ENCODE peak calls at places on chromosome 5, in eight cellular contexts. U is globus pallidus; Z is activated CD8-positive, alpha-beta memory T cell treated with anti-CD3 and anti-CD28 coated beads for 1 hour; M is fibroblast of gingiva; G is T-cell; J is stromal cell of bone marrow; Q is SW480; L is stimulated activated CD4-positive, alpha-beta T cell treated with anti-CD3 and anti-CD28 coated beads, Interleukin-4, amount 100 ng/mL, for 4 hours. T is an unnamed sample.
A peak's percentile ranks its signal among the peaks of the same experiment; 100 is the strongest.

GRCh38 chr5:179051784-179052183 is 8.4 kb upstream of the ZNF354C start:
- DNase-seq in U (no peak), G (no peak), M (no peak), Z (no peak), L (no peak), J (no peak), Q (no peak), T (no peak)

GRCh38 chr5:177429248-177430045 is 3.0 kb downstream of the GRK6 start:
- DNase-seq in M (no peak), Q (peak; percentile 57), Z (peak; percentile 64), U (no peak), L (peak; percentile 80), J (no peak), G (peak; percentile 88), T (peak; percentile 79)

GRCh38 chr5:121668635-121669034 is 183.0 kb upstream of the FTMT start:
- DNase-seq in Q (peak; percentile 9), L (no peak), J (peak; percentile 6), G (no peak), Z (no peak), M (no peak), U (no peak), T (no peak)

GRCh38 chr5:172007795-172008465 is 1.5 kb upstream of the FBXW11 start:
- DNase-seq in M (no peak), J (no peak), Z (no peak), Q (no peak), L (no peak), G (no peak), U (no peak), T (no peak)

GRCh38 chr5:104952876-104953275 is 1390.3 kb upstream of the NUDT12 start:
- DNase-seq in U (no peak), Q (no peak), L (no peak), J (no peak), M (no peak), G (no peak), Z (no peak), T (no peak)

GRCh38 chr5:132090107-132090506 is 16.5 kb downstream of the CSF2 start:
- DNase-seq in Q (peak; percentile 95), Z (no peak), U (no peak), G (no peak), J (no peak), L (no peak), M (peak; percentile 85), T (no peak)

GRCh38 chr5:112616812-112617547 is 120.7 kb upstream of the APC start:
- DNase-seq in M (no peak), G (no peak), Q (no peak), L (no peak), J (no peak), Z (no peak), U (no peak), T (no peak)

GRCh38 chr5:9059920-9060691 is 485.8 kb downstream of the SEMA5A start:
- DNase-seq in G (no peak), Z (no peak), J (peak; percentile 89), U (no peak), L (no peak), Q (no peak), M (peak; percentile 85), T (no peak)

GRCh38 chr5:64758916-64759315 is 9.6 kb downstream of the SREK1IP1 start:
- DNase-seq in J (no peak), L (no peak), G (no peak), Z (no peak), M (no peak), Q (no peak), U (no peak), T (no peak)

GRCh38 chr5:143143973-143144372 is 259.5 kb downstream of the NR3C1 start:
- DNase-seq in G (no peak), J (no peak), Z (no peak), L (no peak), M (no peak), Q (no peak), U (no peak), T (no peak)

GRCh38 chr5:55601209-55601618 is 66.5 kb upstream of the PLPP1 start:
- DNase-seq in J (peak; percentile 81), G (no peak), M (peak; percentile 99), L (no peak), Q (peak; percentile 80), Z (no peak), U (peak; percentile 91), T (no peak)

GRCh38 chr5:88518131-88519016 is 249.7 kb upstream of the TMEM161B start:
- DNase-seq in U (no peak), Z (no peak), G (no peak), J (no peak), M (no peak), L (no peak), Q (peak; percentile 78), T (no peak)

GRCh38 chr5:36384845-36385244 is 83.1 kb upstream of the RANBP3L start:
- DNase-seq in Z (no peak), M (no peak), L (no peak), U (no peak), J (no peak), G (no peak), Q (no peak), T (no peak)

GRCh38 chr5:96048763-96049162 is 87.1 kb upstream of the ELL2 start:
- DNase-seq in G (no peak), J (no peak), L (no peak), Z (no peak), U (no peak), M (no peak), Q (no peak), T (no peak)

GRCh38 chr5:133287500-133287899 is 235.7 kb downstream of the HSPA4 start:
- DNase-seq in G (peak; percentile 17), Z (peak; percentile 12), J (no peak), U (peak; percentile 62), L (peak; percentile 9), M (peak; percentile 12), Q (peak; percentile 56), T (peak; percentile 12)

GRCh38 chr5:140243855-140244254 is 59.0 kb downstream of the PFDN1 start:
- DNase-seq in Z (no peak), J (no peak), G (no peak), M (no peak), U (no peak), Q (no peak), L (no peak), T (no peak)

GRCh38 chr5:102759289-102759688 is 4.2 kb downstream of the PAM start:
- DNase-seq in G (no peak), M (no peak), J (no peak), L (no peak), U (no peak), Z (no peak), Q (no peak), T (no peak)

GRCh38 chr5:127236254-127236653 is 54.3 kb upstream of the MEGF10 start:
- DNase-seq in U (no peak), Q (no peak), L (no peak), G (no peak), M (peak; percentile 9), J (no peak), Z (no peak), T (no peak)

GRCh38 chr5:82405166-82405565 is 127.0 kb upstream of the RPS23 start:
- DNase-seq in L (no peak), M (peak; percentile 36), U (no peak), Z (no peak), J (no peak), G (no peak), Q (no peak), T (no peak)

GRCh38 chr5:1246711-1247431 is 21.7 kb downstream of the SLC6A18 start:
- DNase-seq in G (no peak), U (no peak), J (no peak), Z (no peak), Q (peak; percentile 62), M (no peak), L (peak; percentile 12), T (peak; percentile 17)

GRCh38 chr5:138455191-138455930 is 9.9 kb upstream of the EGR1 start:
- DNase-seq in Z (no peak), G (no peak), Q (no peak), J (no peak), L (no peak), U (no peak), M (no peak), T (no peak)

GRCh38 chr5:104179057-104179456 is 616.5 kb upstream of the NUDT12 start:
- DNase-seq in U (peak; percentile 66), Z (no peak), L (no peak), G (no peak), Q (peak; percentile 46), J (no peak), M (no peak), T (no peak)

GRCh38 chr5:91357012-91357634 is 26.0 kb downstream of the ARRDC3 start:
- DNase-seq in M (no peak), U (no peak), J (no peak), Z (no peak), G (no peak), Q (no peak), L (no peak), T (no peak)

GRCh38 chr5:217860-218456 is at the start of the genes CCDC127 and SDHA:
- DNase-seq in J (peak; percentile 79), Z (peak; percentile 100), M (peak; percentile 86), U (peak; percentile 93), L (peak; percentile 99), G (peak; percentile 96), Q (peak; percentile 90), T (peak; percentile 97)

GRCh38 chr5:350355-350754 is 28.8 kb downstream of the AHRR start:
- DNase-seq in L (no peak), J (no peak), M (no peak), U (no peak), Z (no peak), G (no peak), Q (no peak), T (no peak)

GRCh38 chr5:102249381-102249780 is 46.7 kb downstream of the SLCO4C1 start:
- DNase-seq in J (no peak), Z (no peak), U (no peak), L (no peak), Q (no peak), M (no peak), G (no peak), T (no peak)

GRCh38 chr5:71663570-71663969 is 55.5 kb upstream of the CARTPT start:
- DNase-seq in Q (no peak), L (no peak), J (no peak), M (no peak), G (no peak), U (no peak), Z (no peak), T (no peak)

GRCh38 chr5:151549713-151550112 is 41.4 kb downstream of the FAT2 start:
- DNase-seq in Z (no peak), Q (no peak), G (no peak), U (no peak), J (no peak), M (no peak), L (no peak), T (no peak)

GRCh38 chr5:179795049-179795862 is 1.5 kb downstream of the LTC4S start:
- DNase-seq in L (no peak), J (no peak), G (no peak), U (no peak), M (no peak), Z (no peak), Q (peak; percentile 49), T (no peak)

GRCh38 chr5:116442095-116442534 is 132.5 kb downstream of the SEMA6A start:
- DNase-seq in L (no peak), J (no peak), G (no peak), Z (no peak), Q (peak; percentile 35), U (no peak), M (peak; percentile 10), T (no peak)

GRCh38 chr5:1799110-1799601 is 481 bp downstream of the MRPL36 start:
- DNase-seq in Q (no peak), Z (no peak), G (peak; percentile 10), M (peak; percentile 20), U (peak; percentile 3), J (no peak), L (peak; percentile 40), T (peak; percentile 39)

GRCh38 chr5:93151121-93151520 is 429.9 kb downstream of the NR2F1-AS1 start:
- DNase-seq in J (no peak), L (no peak), U (no peak), Q (no peak), Z (no peak), G (no peak), M (peak; percentile 56), T (no peak)

GRCh38 chr5:173954671-173955605 is 34.0 kb upstream of the C5orf47 start:
- DNase-seq in Z (no peak), M (peak; percentile 44), J (peak; percentile 56), G (no peak), L (no peak), U (no peak), Q (no peak), T (no peak)

T was measured in activated T-helper 2 cell treated with anti-CD3 and anti-CD28 coated beads, Interferon-gamma antibody, Interleukin-2, Interleukin-4, amounts not matched to agents 10 μg/mL and 5 μg/mL and 100 μg/mL, durations not matched to agents 14 hours and 24 hours and 36 hours.